ENCODE peak calls at places on chromosomes 4 and X, in four cellular contexts. N is suprapubic skin, F is neural crest cell, J is lower leg skin. R is an unnamed sample.
A peak's percentile ranks its signal among the peaks of the same experiment; 100 is the strongest.

GRCh38 chrX:65652098-65652497 is 15.4 kb upstream of the MSN start:
- DNase-seq in N (no peak), F (no peak), J (no peak), R (no peak)

GRCh38 chr4:119861731-119862130 is 204.9 kb downstream of the MAD2L1 start:
- DNase-seq in N (no peak), F (no peak), J (no peak), R (no peak)

GRCh38 chrX:39559229-39559628 is 538.5 kb downstream of the BCOR start:
- DNase-seq in N (no peak), F (no peak), J (no peak), R (no peak)

GRCh38 chrX:155747520-155747919 is 133.6 kb upstream of the VAMP7 start:
- DNase-seq in N (no peak), F (no peak), J (no peak), R (no peak)

GRCh38 chr4:156766846-156767245 is 204.8 kb downstream of the PDGFC start:
- DNase-seq in N (no peak), F (no peak), J (no peak), R (no peak)

GRCh38 chr4:94558392-94558920 is 106.7 kb downstream of the PDLIM5 start:
- DNase-seq in N (no peak), F (no peak), J (no peak), R (no peak)

GRCh38 chr4:96936886-96937285 is 1097.0 kb downstream of the PDHA2 start:
- DNase-seq in N (no peak), F (no peak), J (no peak), R (no peak)

GRCh38 chr4:95193391-95194224 is 355.2 kb downstream of the UNC5C start:
- DNase-seq in N (no peak), F (no peak), J (no peak), R (no peak)

GRCh38 chr4:113328514-113328913 is 279.1 kb downstream of the ANK2 start:
- DNase-seq in N (no peak), F (no peak), J (no peak), R (no peak)

GRCh38 chrX:39903937-39904336 is 193.8 kb downstream of the BCOR start:
- DNase-seq in N (no peak), F (no peak), J (no peak), R (no peak)

GRCh38 chr4:148054275-148054674 is 322.4 kb downstream of the ARHGAP10 start:
- DNase-seq in N (no peak), F (no peak), J (no peak), R (no peak)
- TF ChIP-seq CTCF in N (no peak), F (no peak), J (no peak), R (no peak)

GRCh38 chr4:140635606-140636005 is 66.8 kb upstream of the UCP1 start:
- DNase-seq in N (no peak), F (no peak), J (no peak), R (no peak)
- TF ChIP-seq CTCF in N (no peak), F (no peak), J (no peak), R (no peak)

GRCh38 chrX:132877954-132878536 is 80.4 kb downstream of the HS6ST2 start:
- DNase-seq in N (no peak), F (no peak), J (no peak), R (no peak)

GRCh38 chrX:132876933-132877332 is 81.5 kb downstream of the HS6ST2 start:
- DNase-seq in N (no peak), F (no peak), J (no peak), R (no peak)

GRCh38 chrX:132875705-132876508 is 82.5 kb downstream of the HS6ST2 start:
- DNase-seq in N (no peak), F (no peak), J (no peak), R (no peak)

GRCh38 chrX:132876509-132876837 is 82.0 kb downstream of the HS6ST2 start:
- DNase-seq in N (no peak), F (no peak), J (no peak), R (no peak)
- TF ChIP-seq CTCF in N (no peak), F (no peak), J (no peak), R (no peak)

GRCh38 chrX:53357799-53358530 is 64.5 kb downstream of the SMC1A start:
- DNase-seq in N (no peak), F (no peak), J (no peak), R (no peak)

GRCh38 chrX:53356186-53356585 is 66.3 kb downstream of the SMC1A start:
- DNase-seq in N (no peak), F (peak; percentile 14), J (no peak), R (no peak)

GRCh38 chrX:53354669-53355068 is 67.8 kb downstream of the SMC1A start:
- DNase-seq in N (no peak), F (no peak), J (no peak), R (no peak)
- TF ChIP-seq CTCF in N (no peak), F (peak; percentile 19), J (no peak), R (no peak)

DNA sequence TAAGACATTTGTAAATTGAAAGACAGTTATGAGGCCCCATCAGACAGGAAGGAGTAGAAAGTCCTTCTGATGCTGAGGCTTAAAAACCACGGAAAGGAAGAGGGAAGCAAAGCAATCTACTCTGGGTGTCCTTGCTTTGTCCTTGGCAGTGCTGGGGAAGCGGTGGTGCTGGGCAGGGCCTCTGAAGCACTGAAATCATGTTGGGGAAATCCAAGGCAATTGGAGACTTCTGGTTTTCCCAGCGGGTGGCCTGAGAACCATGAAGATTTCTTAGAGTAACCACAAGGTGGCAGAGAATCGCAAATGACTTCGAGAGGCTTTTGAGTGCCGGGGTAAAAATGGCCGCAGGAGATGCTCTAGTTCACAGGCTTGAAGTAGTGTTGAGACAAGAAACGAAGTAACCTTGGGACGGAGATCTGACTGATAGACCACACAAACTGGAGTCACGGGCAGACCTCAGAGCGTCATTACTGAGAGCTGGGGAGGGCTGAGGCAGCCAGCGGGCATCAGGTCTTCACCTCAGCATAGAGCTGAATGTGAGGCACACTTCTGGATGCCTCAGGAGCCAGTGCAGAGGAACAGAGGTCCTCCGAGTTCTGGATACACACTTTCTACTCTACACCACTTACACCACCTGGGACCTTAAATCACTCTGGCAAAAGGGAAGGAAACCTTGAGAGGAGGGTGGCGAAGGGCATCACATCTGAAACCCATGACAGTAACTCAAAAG is 130.7 kb upstream of the GPRIN3 start:
- DNase-seq in N (no peak), F (no peak), J (no peak), R (peak; percentile 30)
- TF ChIP-seq CTCF in N (no peak), F (peak; percentile 59), J (no peak), R (peak; percentile 11)